ENCODE peak calls at places on chromosomes 2 and 18, in eight cellular contexts. C, Z, H, T, A, O, F and R are unnamed samples.

GRCh38 chr2:173090973-173091660 is 15.5 kb downstream of the MAP3K20 start:
- DNase-seq in Z (no peak), F (no peak), A (no peak), C (no peak), T (no peak), O (no peak), H (no peak), R (no peak)

GRCh38 chr2:24107336-24107735 is 15.8 kb downstream of the PFN4 start:
- DNase-seq in T (no peak), C (no peak), H (no peak), F (no peak), O (no peak), A (no peak), Z (no peak), R (no peak)

GRCh38 chr2:239519081-239519920 is 118.5 kb upstream of the HDAC4 start:
- DNase-seq in T (no peak), C (no peak), A (no peak), F (peak), Z (no peak), H (no peak), O (no peak), R (no peak)

GRCh38 chr2:157900203-157900602 is 24.1 kb upstream of the ACVR1 start:
- DNase-seq in A (no peak), C (no peak), F (peak), O (no peak), Z (no peak), T (no peak), H (no peak), R (no peak)

GRCh38 chr2:73095910-73096309 is 16.8 kb downstream of the RAB11FIP5 start:
- DNase-seq in A (no peak), Z (no peak), F (no peak), T (no peak), C (no peak), O (no peak), H (no peak), R (no peak)

GRCh38 chr2:239801404-239802100 is 223.6 kb downstream of the NDUFA10 start:
- DNase-seq in H (no peak), T (no peak), F (no peak), O (no peak), Z (no peak), A (no peak), C (no peak), R (no peak)

GRCh38 chr2:185279999-185280398 is 458.6 kb upstream of the FSIP2 start:
- DNase-seq in F (no peak), H (no peak), T (no peak), A (no peak), Z (no peak), O (no peak), C (peak), R (peak)

GRCh38 chr2:187689372-187689771 is 135.1 kb upstream of the TFPI start:
- DNase-seq in A (no peak), C (peak), O (no peak), Z (no peak), F (no peak), H (peak), T (no peak), R (peak)

GRCh38 chr2:86049529-86049928 is 56.2 kb downstream of the POLR1A start:
- DNase-seq in Z (no peak), F (no peak), O (no peak), T (no peak), C (no peak), H (no peak), A (no peak), R (no peak)

GRCh38 chr2:96359310-96359709 is 23.7 kb downstream of the NCAPH start:
- DNase-seq in A (no peak), C (no peak), H (no peak), O (peak), Z (peak), T (no peak), F (no peak), R (no peak)

GRCh38 chr18:57353940-57354461 is 1.6 kb downstream of the ST8SIA3 start:
- DNase-seq in A (no peak), H (peak), T (peak), C (peak), F (peak), Z (no peak), O (peak), R (peak)

GRCh38 chr2:222468338-222468737 is 44.0 kb downstream of the SGPP2 start:
- DNase-seq in T (no peak), C (no peak), H (no peak), O (no peak), F (no peak), A (no peak), Z (no peak), R (peak)

GRCh38 chr18:7871560-7872456 is 304.7 kb downstream of the PTPRM start:
- DNase-seq in F (no peak), Z (no peak), O (no peak), T (no peak), H (no peak), A (no peak), C (peak), R (peak)

GRCh38 chr2:197174539-197175094 is 136.0 kb downstream of the ANKRD44 start:
- DNase-seq in H (no peak), O (no peak), C (peak), F (no peak), T (no peak), Z (no peak), A (no peak), R (peak)

GRCh38 chr2:170869461-170869860 is 52.8 kb downstream of the GAD1 start:
- DNase-seq in F (no peak), O (no peak), A (no peak), Z (no peak), C (no peak), H (no peak), T (no peak), R (no peak)

GRCh38 chr2:23492941-23493340 is 108.0 kb downstream of the KLHL29 start:
- DNase-seq in C (peak), F (peak), T (no peak), O (no peak), A (no peak), Z (no peak), H (no peak), R (no peak)

GRCh38 chr2:239296020-239296932 is 104.5 kb downstream of the HDAC4 start:
- DNase-seq in C (no peak), T (no peak), Z (no peak), A (no peak), H (no peak), F (no peak), O (no peak), R (no peak)

GRCh38 chr2:182822733-182823132 is 43.7 kb downstream of the FRZB start:
- DNase-seq in H (peak), O (no peak), C (no peak), A (no peak), F (no peak), T (no peak), Z (no peak), R (no peak)

GRCh38 chr2:160816916-160817315 is 323.3 kb upstream of the RBMS1 start:
- DNase-seq in A (no peak), H (no peak), F (no peak), O (no peak), Z (no peak), T (no peak), C (peak), R (no peak)

GRCh38 chr2:189412330-189412953 is 28.8 kb upstream of the WDR75 start:
- DNase-seq in A (no peak), C (peak), F (no peak), H (peak), Z (peak), T (peak), O (no peak), R (peak)

GRCh38 chr2:127530245-127531132 is 4.2 kb upstream of the IWS1 start:
- DNase-seq in Z (no peak), O (no peak), H (no peak), T (no peak), F (no peak), C (no peak), A (no peak), R (no peak)

GRCh38 chr2:209986405-209986804 is 16.0 kb upstream of the RPE start:
- DNase-seq in Z (no peak), A (no peak), F (no peak), T (no peak), C (peak), H (no peak), O (no peak), R (no peak)

GRCh38 chr2:232495292-232495691 is 7.7 kb upstream of the ECEL1 start:
- DNase-seq in H (no peak), O (no peak), Z (no peak), T (no peak), A (no peak), C (no peak), F (no peak), R (no peak)